ENCODE peak calls at places on chromosomes 6 and 20, in seven cellular contexts. V, Q, I, P, M, E and X are unnamed samples.

GRCh38 chr6:149864578-149865535 is 698 bp upstream of the LRP11 start:
- DNase-seq in E (peak), P (peak), V (peak), Q (peak), I (peak), M (no peak), X (peak)

GRCh38 chr6:167738386-167738785 is 88.3 kb upstream of the AFDN start:
- DNase-seq in I (no peak), P (no peak), V (no peak), M (no peak), Q (no peak), E (no peak), X (no peak)

GRCh38 chr6:96649926-96650325 is 87.0 kb downstream of the FHL5 start:
- DNase-seq in E (no peak), M (no peak), P (no peak), V (no peak), I (no peak), Q (no peak), X (no peak)

GRCh38 chr20:42118409-42119125 is 500.4 kb upstream of the CHD6 start:
- DNase-seq in E (no peak), M (no peak), Q (no peak), P (no peak), I (no peak), V (no peak), X (no peak)

GRCh38 chr6:87815449-87815848 is 113.4 kb upstream of the AKIRIN2 start:
- DNase-seq in V (no peak), M (no peak), P (no peak), I (no peak), E (no peak), Q (no peak), X (no peak)

GRCh38 chr6:31952140-31952805 is 6.4 kb downstream of the CFB start:
- DNase-seq in M (peak), V (peak), P (no peak), I (peak), E (peak), Q (peak), X (peak)

GRCh38 chr20:622161-622560 is 12.1 kb upstream of the TCF15 start:
- DNase-seq in M (no peak), Q (no peak), V (no peak), E (no peak), P (no peak), I (no peak), X (no peak)

GRCh38 chr6:56399250-56399671 is 151.9 kb upstream of the COL21A1 start:
- DNase-seq in P (no peak), V (peak), M (no peak), Q (peak), I (no peak), E (no peak), X (no peak)

GRCh38 chr20:49398401-49399144 is 83.9 kb downstream of the KCNB1 start:
- DNase-seq in Q (no peak), I (no peak), P (no peak), V (no peak), M (no peak), E (no peak), X (no peak)